ENCODE peak calls at places on chromosomes 12 and 14, in nine cellular contexts. A is heart left ventricle, Q is IMR-90, P is esophagus squamous epithelium, K is H54, E is spleen, B is ovary, J is HCT116, V is GM12892. M is an unnamed sample.

GRCh38 chr12:113062502-113063395 is 6.2 kb downstream of the DTX1 start:
- DNase-seq in Q (no peak), B (no peak), J (no peak), V (no peak), A (no peak), P (no peak), E (peak), K (no peak), M (no peak)

GRCh38 chr14:89669209-89669608 is 252.2 kb upstream of the FOXN3 start:
- DNase-seq in P (no peak), B (no peak), J (no peak), E (peak), A (peak), K (no peak), V (no peak), Q (no peak), M (no peak)

GRCh38 chr12:105933671-105934665 is 204.8 kb downstream of the NUAK1 start:
- DNase-seq in V (no peak), J (no peak), B (no peak), E (no peak), A (no peak), K (peak), P (no peak), Q (peak), M (no peak)

GRCh38 chr14:70644016-70644415 is 2.3 kb downstream of the TTC9 start:
- DNase-seq in J (no peak), K (no peak), E (no peak), V (no peak), A (no peak), P (no peak), B (no peak), Q (no peak), M (no peak)

GRCh38 chr14:76597387-76597786 is 163.9 kb upstream of the VASH1 start:
- DNase-seq in Q (no peak), P (no peak), A (no peak), B (no peak), K (no peak), J (no peak), E (no peak), V (no peak), M (no peak)

GRCh38 chr14:65479386-65479785 is 66.9 kb downstream of the FUT8 start:
- DNase-seq in B (no peak), Q (no peak), J (no peak), E (no peak), P (no peak), K (no peak), A (no peak), V (no peak), M (no peak)

GRCh38 chr14:50670196-50670875 is 2.2 kb upstream of the SAV1 start:
- DNase-seq in B (no peak), E (no peak), K (no peak), P (no peak), J (no peak), A (no peak), V (no peak), Q (peak), M (no peak)

GRCh38 chr14:101222362-101223090 is 319.0 kb upstream of the RTL1 start:
- DNase-seq in J (no peak), Q (no peak), B (no peak), K (no peak), A (no peak), P (no peak), E (no peak), V (no peak), M (no peak)

GRCh38 chr14:99679996-99680395 is 4.1 kb upstream of the CYP46A1 start:
- DNase-seq in P (no peak), E (no peak), K (no peak), B (no peak), V (no peak), Q (no peak), A (no peak), J (no peak), M (no peak)

GRCh38 chr12:106139422-106140141 is 828 bp upstream of the NUAK1 start:
- DNase-seq in V (no peak), J (peak), K (peak), B (peak), P (no peak), E (peak), Q (peak), A (peak), M (no peak)

GRCh38 chr14:97713023-97713422 is 915.8 kb downstream of the VRK1 start:
- DNase-seq in B (no peak), K (no peak), Q (no peak), J (peak), V (no peak), A (no peak), P (no peak), E (no peak), M (peak)

GRCh38 chr12:45718306-45718705 is 11.2 kb upstream of the ARID2 start:
- DNase-seq in J (no peak), P (no peak), K (no peak), E (no peak), A (no peak), Q (no peak), V (no peak), B (no peak), M (no peak)

DNA sequence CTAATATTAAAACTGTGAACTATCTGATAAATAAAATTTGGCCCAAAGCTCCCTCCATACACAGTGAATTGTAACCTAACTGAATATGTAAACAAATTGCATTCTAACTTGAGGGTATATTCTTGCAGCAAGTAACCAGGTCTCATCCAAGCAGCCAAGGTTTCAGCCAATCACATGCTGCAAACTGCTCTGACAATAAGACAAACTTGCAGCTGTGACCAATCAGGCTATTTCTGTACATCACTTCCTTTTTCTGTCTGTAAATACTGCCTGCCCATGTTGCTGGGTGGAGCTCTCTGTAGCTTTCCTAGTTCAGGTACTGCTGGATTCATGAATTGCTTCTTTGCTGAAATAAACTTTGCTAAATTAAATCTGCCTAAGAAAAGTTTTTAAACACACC is 499.0 kb downstream of the GALC start:
- DNase-seq in E (no peak), Q (no peak), J (no peak), A (no peak), B (no peak), P (no peak), K (no peak), V (no peak), M (no peak)
- TF ChIP-seq POLR2A in E (no peak), Q (no peak), J (no peak), A (no peak), B (no peak), P (no peak), K (no peak), V (no peak), M (no peak)

GRCh38 chr14:103169954-103170353 is 46.7 kb downstream of the TNFAIP2 start:
- DNase-seq in K (no peak), J (no peak), B (no peak), P (no peak), E (no peak), V (no peak), A (no peak), Q (no peak), M (no peak)
- TF ChIP-seq POLR2A in K (no peak), J (no peak), B (no peak), P (no peak), E (no peak), V (no peak), A (no peak), Q (no peak), M (no peak)

DNA sequence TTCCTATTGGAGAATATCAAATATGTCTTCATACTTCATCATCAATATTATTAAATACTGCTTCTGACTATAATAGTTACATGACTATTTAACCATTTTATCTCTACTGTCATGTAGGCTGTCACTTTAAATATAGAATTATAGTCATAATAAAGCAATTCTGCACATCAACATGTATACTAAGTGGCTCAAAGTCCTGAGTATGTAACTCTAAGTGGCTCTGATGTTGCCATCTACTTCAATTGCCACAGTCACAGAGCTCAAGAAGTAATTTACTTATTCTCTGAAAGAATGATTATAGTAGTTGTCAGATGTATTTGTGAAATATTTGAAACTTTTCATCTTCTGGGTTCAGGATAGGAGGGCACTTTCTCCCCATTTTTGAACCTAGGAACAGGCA is 202.3 kb downstream of the KITLG start:
- DNase-seq in B (no peak), A (no peak), K (no peak), E (no peak), V (no peak), P (no peak), J (no peak), Q (no peak), M (no peak)
- TF ChIP-seq POLR2A in B (no peak), A (no peak), K (no peak), E (no peak), V (no peak), P (no peak), J (no peak), Q (no peak), M (no peak)

GRCh38 chr12:78963439-78964222 is 99.1 kb downstream of the SYT1 start:
- DNase-seq in V (no peak), K (no peak), B (no peak), P (no peak), Q (peak), J (peak), E (no peak), A (no peak), M (no peak)
- TF ChIP-seq POLR2A in V (no peak), K (no peak), B (no peak), P (no peak), Q (no peak), J (no peak), E (no peak), A (no peak), M (no peak)

GRCh38 chr14:74792249-74793039 is 29.3 kb downstream of the YLPM1 start:
- DNase-seq in J (no peak), A (no peak), P (no peak), K (no peak), B (no peak), V (no peak), Q (peak), E (no peak), M (no peak)
- TF ChIP-seq POLR2A in J (no peak), A (no peak), P (no peak), K (no peak), B (no peak), V (no peak), Q (no peak), E (no peak), M (no peak)

DNA sequence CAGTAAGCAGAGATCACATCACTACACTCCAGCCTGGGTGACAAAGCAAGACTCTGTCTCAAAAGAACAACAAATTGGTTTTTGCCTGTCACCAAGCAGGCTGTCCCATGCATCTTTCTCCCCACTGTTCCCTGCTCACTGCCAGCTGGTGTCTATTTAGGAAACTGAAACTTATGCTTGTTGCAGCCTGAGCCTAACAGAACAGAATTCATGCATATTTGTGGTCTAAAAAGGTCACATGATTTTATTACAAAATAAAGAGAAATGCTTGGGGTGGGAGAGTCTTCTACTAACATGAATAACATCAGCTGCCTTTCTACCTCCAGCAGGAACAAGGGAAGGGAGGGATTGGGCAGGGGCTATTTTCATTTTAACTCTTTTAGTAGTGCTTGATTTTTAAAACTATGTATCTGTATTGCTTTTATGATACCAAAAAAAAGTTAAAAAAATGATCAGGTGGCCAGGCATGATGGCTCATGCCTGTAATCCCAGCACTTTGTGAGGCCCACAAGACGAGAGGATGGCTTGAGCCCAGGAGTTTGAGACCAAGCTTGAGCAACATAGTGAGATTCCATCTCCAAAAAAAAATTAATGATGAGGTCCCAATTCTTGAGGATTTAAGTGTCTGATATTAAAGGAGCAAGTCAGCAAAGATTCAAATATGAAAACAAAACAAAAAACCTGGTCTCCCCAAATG is 923 bp downstream of the STAT2 start:
- DNase-seq in P (no peak), V (no peak), Q (peak), K (no peak), A (no peak), B (no peak), E (peak), J (no peak), M (peak)
- TF ChIP-seq POLR2A in P (no peak), V (no peak), Q (peak), K (no peak), A (no peak), B (no peak), E (no peak), J (no peak), M (no peak)

GRCh38 chr12:100504820-100505219 is 31.2 kb downstream of the NR1H4 start:
- DNase-seq in B (no peak), E (no peak), Q (no peak), K (no peak), J (no peak), P (no peak), A (no peak), V (no peak), M (no peak)
- TF ChIP-seq POLR2A in B (no peak), E (no peak), Q (no peak), K (no peak), J (no peak), P (no peak), A (no peak), V (no peak), M (no peak)

GRCh38 chr12:122503147-122503751 is 2.5 kb upstream of the ZCCHC8 start:
- DNase-seq in J (no peak), A (no peak), P (no peak), K (no peak), E (no peak), Q (peak), V (no peak), B (no peak), M (peak)
- TF ChIP-seq POLR2A in J (no peak), A (no peak), P (no peak), K (no peak), E (no peak), Q (no peak), V (no peak), B (no peak), M (no peak)

GRCh38 chr14:88045705-88046104 is 40.8 kb downstream of the GPR65 start:
- DNase-seq in V (no peak), A (peak), Q (no peak), E (no peak), P (no peak), K (no peak), J (no peak), B (no peak), M (no peak)

GRCh38 chr14:88044782-88045446 is 40.0 kb downstream of the GPR65 start:
- DNase-seq in B (no peak), Q (no peak), J (no peak), E (no peak), A (no peak), V (no peak), K (no peak), P (no peak), M (no peak)

GRCh38 chr14:88040141-88040540 is 35.2 kb downstream of the GPR65 start:
- DNase-seq in V (no peak), Q (no peak), P (no peak), J (no peak), E (no peak), K (no peak), B (no peak), A (no peak), M (no peak)

GRCh38 chr14:88043523-88043922 is 38.6 kb downstream of the GPR65 start:
- DNase-seq in E (no peak), J (no peak), P (no peak), K (no peak), Q (no peak), V (no peak), A (no peak), B (no peak), M (no peak)

DNA sequence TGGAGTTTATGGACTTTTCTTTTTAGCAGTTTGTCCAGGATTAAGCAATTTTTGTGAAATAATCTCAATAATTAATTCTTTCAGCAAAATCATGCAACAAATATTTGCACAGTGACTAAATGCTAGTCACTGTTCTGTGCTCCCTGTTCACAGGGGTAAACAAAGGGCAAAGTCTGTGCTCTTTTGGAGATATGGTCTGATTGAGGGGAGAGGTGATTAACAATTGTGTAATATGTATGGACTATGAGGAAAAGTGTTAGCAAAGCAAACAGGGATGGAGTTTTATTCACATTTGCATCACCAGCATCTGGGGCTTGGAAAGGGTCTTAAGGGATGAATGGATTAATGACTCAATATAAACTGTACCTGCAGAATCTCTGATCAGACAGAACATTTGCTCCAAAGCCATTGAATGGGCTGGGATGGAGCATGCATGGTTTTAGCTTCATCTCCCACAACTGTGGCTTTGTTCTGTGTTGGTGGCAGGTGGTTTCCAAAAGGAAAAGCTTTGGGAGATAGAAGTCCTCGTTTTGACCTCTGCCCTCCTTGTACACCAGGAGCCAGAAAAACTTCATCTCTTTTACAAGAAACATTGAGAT is 39.3 kb downstream of the GPR65 start:
- DNase-seq in V (no peak), Q (no peak), B (no peak), A (no peak), J (no peak), P (no peak), E (no peak), K (no peak), M (no peak)
- TF ChIP-seq POLR2A in V (no peak), Q (no peak), B (no peak), A (no peak), J (no peak), P (no peak), E (no peak), K (no peak), M (no peak)

M was measured in erythroblast.